ENCODE peak calls at places on chromosomes 4 and X, in five cellular contexts. One of them, this sample, is unnamed.
A peak's percentile ranks its signal among the peaks of the same experiment; 100 is the strongest.

GRCh38 chr4:77235289-77235854 is 78.4 kb downstream of the CCNG2 start:
- DNase-seq in natural killer cell: no peak
- DNase-seq in GM20000: no peak
- DNase-seq in foreskin keratinocyte: no peak
- DNase-seq in omental fat pad: no peak
- DNase-seq in this sample: no peak

GRCh38 chr4:56289934-56290333 is 97.4 kb downstream of the AASDH start:
- DNase-seq in natural killer cell: no peak
- DNase-seq in GM20000: no peak
- DNase-seq in foreskin keratinocyte: peak; percentile 22
- DNase-seq in omental fat pad: no peak
- DNase-seq in this sample: no peak

GRCh38 chr4:76197001-76197743 is 16.5 kb downstream of the SCARB2 start:
- DNase-seq in natural killer cell: no peak
- DNase-seq in GM20000: no peak
- DNase-seq in foreskin keratinocyte: no peak
- DNase-seq in omental fat pad: no peak
- DNase-seq in this sample: no peak

GRCh38 chrX:85114776-85115175 is 111.1 kb downstream of the APOOL start:
- DNase-seq in natural killer cell: no peak
- DNase-seq in GM20000: no peak
- DNase-seq in foreskin keratinocyte: no peak
- DNase-seq in omental fat pad: no peak
- DNase-seq in this sample: no peak

GRCh38 chrX:81201692-81202412 is at the start of the genes HMGN5 and SH3BGRL:
- DNase-seq in natural killer cell: peak; percentile 53
- DNase-seq in GM20000: peak; percentile 36
- DNase-seq in foreskin keratinocyte: peak; percentile 71
- DNase-seq in omental fat pad: no peak
- DNase-seq in this sample: no peak

GRCh38 chr4:38832624-38833528 is 23.7 kb downstream of the TLR6 start:
- DNase-seq in natural killer cell: no peak
- DNase-seq in GM20000: no peak
- DNase-seq in foreskin keratinocyte: no peak
- DNase-seq in omental fat pad: no peak
- DNase-seq in this sample: no peak

GRCh38 chrX:40748977-40749376 is 13.6 kb upstream of the MED14 start:
- DNase-seq in natural killer cell: no peak
- DNase-seq in GM20000: no peak
- DNase-seq in foreskin keratinocyte: no peak
- DNase-seq in omental fat pad: no peak
- DNase-seq in this sample: no peak

GRCh38 chr4:86359944-86360478 is at the start of gene MAPK10:
- DNase-seq in natural killer cell: peak; percentile 25
- DNase-seq in GM20000: peak; percentile 63
- DNase-seq in foreskin keratinocyte: peak; percentile 57
- DNase-seq in omental fat pad: peak; percentile 31
- DNase-seq in this sample: no peak

GRCh38 chr4:38664704-38665401 is 854 bp downstream of the KLF3 start:
- DNase-seq in natural killer cell: no peak
- DNase-seq in GM20000: peak; percentile 59
- DNase-seq in foreskin keratinocyte: no peak
- DNase-seq in omental fat pad: no peak
- DNase-seq in this sample: no peak

GRCh38 chr4:153242848-153243324 is 38.6 kb downstream of the TRIM2 start:
- DNase-seq in natural killer cell: no peak
- DNase-seq in GM20000: no peak
- DNase-seq in foreskin keratinocyte: no peak
- DNase-seq in omental fat pad: no peak
- DNase-seq in this sample: no peak

GRCh38 chr4:128709268-128709667 is 100.2 kb upstream of the JADE1 start:
- DNase-seq in natural killer cell: no peak
- DNase-seq in GM20000: no peak
- DNase-seq in foreskin keratinocyte: no peak
- DNase-seq in omental fat pad: no peak
- DNase-seq in this sample: no peak

GRCh38 chrX:40579880-40580536 is 762 bp upstream of the ATP6AP2 start:
- DNase-seq in natural killer cell: no peak
- DNase-seq in GM20000: no peak
- DNase-seq in foreskin keratinocyte: peak; percentile 1
- DNase-seq in omental fat pad: no peak
- DNase-seq in this sample: no peak

GRCh38 chrX:155966876-155967275 is 30.6 kb upstream of the IL9R start:
- DNase-seq in natural killer cell: no peak
- DNase-seq in GM20000: peak; percentile 40
- DNase-seq in foreskin keratinocyte: no peak
- DNase-seq in omental fat pad: no peak
- DNase-seq in this sample: peak; percentile 11

GRCh38 chrX:12269484-12269883 is 131.2 kb downstream of the FRMPD4 start:
- DNase-seq in natural killer cell: no peak
- DNase-seq in GM20000: no peak
- DNase-seq in foreskin keratinocyte: no peak
- DNase-seq in omental fat pad: no peak
- DNase-seq in this sample: no peak

GRCh38 chrX:121308276-121308805 is 260.9 kb downstream of the GLUD2 start:
- DNase-seq in natural killer cell: no peak
- DNase-seq in GM20000: peak; percentile 28
- DNase-seq in foreskin keratinocyte: peak; percentile 60
- DNase-seq in omental fat pad: no peak
- DNase-seq in this sample: no peak

GRCh38 chr4:8747896-8748575 is 123.6 kb downstream of the HMX1 start:
- DNase-seq in natural killer cell: no peak
- DNase-seq in GM20000: no peak
- DNase-seq in foreskin keratinocyte: no peak
- DNase-seq in omental fat pad: no peak
- DNase-seq in this sample: no peak

GRCh38 chrX:154370300-154370881 is 4.0 kb downstream of the FLNA start:
- DNase-seq in natural killer cell: no peak
- DNase-seq in GM20000: no peak
- DNase-seq in foreskin keratinocyte: no peak
- DNase-seq in omental fat pad: no peak
- DNase-seq in this sample: no peak

GRCh38 chrX:109632906-109633504 is 8.0 kb upstream of the KCNE5 start:
- DNase-seq in natural killer cell: no peak
- DNase-seq in GM20000: peak; percentile 15
- DNase-seq in foreskin keratinocyte: peak; percentile 2
- DNase-seq in omental fat pad: no peak
- DNase-seq in this sample: no peak

GRCh38 chr4:602559-602942 is 22.8 kb upstream of the PDE6B start:
- DNase-seq in natural killer cell: peak; percentile 54
- DNase-seq in GM20000: peak; percentile 72
- DNase-seq in foreskin keratinocyte: peak; percentile 48
- DNase-seq in omental fat pad: no peak
- DNase-seq in this sample: peak; percentile 93

GRCh38 chrX:136823175-136823574 is 42.4 kb upstream of the ARHGEF6 start:
- DNase-seq in natural killer cell: no peak
- DNase-seq in GM20000: no peak
- DNase-seq in foreskin keratinocyte: peak; percentile 46
- DNase-seq in omental fat pad: no peak
- DNase-seq in this sample: no peak

GRCh38 chr4:122762520-122762919 is 30.0 kb downstream of the BBS12 start:
- DNase-seq in natural killer cell: no peak
- DNase-seq in GM20000: no peak
- DNase-seq in foreskin keratinocyte: no peak
- DNase-seq in omental fat pad: no peak
- DNase-seq in this sample: no peak

GRCh38 chr4:15100994-15101695 is 98.9 kb downstream of the CPEB2 start:
- DNase-seq in natural killer cell: no peak
- DNase-seq in GM20000: no peak
- DNase-seq in foreskin keratinocyte: peak; percentile 9
- DNase-seq in omental fat pad: no peak
- DNase-seq in this sample: no peak

GRCh38 chr4:116702949-116703348 is 382.4 kb downstream of the TRAM1L1 start:
- DNase-seq in natural killer cell: no peak
- DNase-seq in GM20000: peak; percentile 13
- DNase-seq in foreskin keratinocyte: peak; percentile 15
- DNase-seq in omental fat pad: no peak
- DNase-seq in this sample: no peak

GRCh38 chr4:173466101-173466500 is 63.9 kb downstream of the HAND2 start:
- DNase-seq in natural killer cell: no peak
- DNase-seq in GM20000: no peak
- DNase-seq in foreskin keratinocyte: no peak
- DNase-seq in omental fat pad: no peak
- DNase-seq in this sample: no peak

GRCh38 chr4:130335417-130336194 is 1239.7 kb downstream of the C4orf33 start:
- DNase-seq in natural killer cell: no peak
- DNase-seq in GM20000: no peak
- DNase-seq in foreskin keratinocyte: no peak
- DNase-seq in omental fat pad: no peak
- DNase-seq in this sample: no peak

GRCh38 chr4:64330143-64330542 is 79.1 kb downstream of the TECRL start:
- DNase-seq in natural killer cell: no peak
- DNase-seq in GM20000: no peak
- DNase-seq in foreskin keratinocyte: no peak
- DNase-seq in omental fat pad: no peak
- DNase-seq in this sample: no peak

GRCh38 chr4:28225689-28226353 is 1365.2 kb downstream of the STIM2 start:
- DNase-seq in natural killer cell: no peak
- DNase-seq in GM20000: no peak
- DNase-seq in foreskin keratinocyte: peak; percentile 31
- DNase-seq in omental fat pad: no peak
- DNase-seq in this sample: no peak

GRCh38 chr4:125704726-125705125 is 390.0 kb downstream of the FAT4 start:
- DNase-seq in natural killer cell: no peak
- DNase-seq in GM20000: no peak
- DNase-seq in foreskin keratinocyte: no peak
- DNase-seq in omental fat pad: no peak
- DNase-seq in this sample: no peak

GRCh38 chr4:13989496-13989895 is 362.0 kb upstream of the BOD1L1 start:
- DNase-seq in natural killer cell: no peak
- DNase-seq in GM20000: no peak
- DNase-seq in foreskin keratinocyte: no peak
- DNase-seq in omental fat pad: no peak
- DNase-seq in this sample: no peak

GRCh38 chr4:95764961-95765360 is 74.9 kb upstream of the PDHA2 start:
- DNase-seq in natural killer cell: no peak
- DNase-seq in GM20000: no peak
- DNase-seq in foreskin keratinocyte: peak; percentile 79
- DNase-seq in omental fat pad: no peak
- DNase-seq in this sample: no peak

GRCh38 chr4:140789752-140790151 is 33.6 kb upstream of the TBC1D9 start:
- DNase-seq in natural killer cell: no peak
- DNase-seq in GM20000: no peak
- DNase-seq in foreskin keratinocyte: peak; percentile 94
- DNase-seq in omental fat pad: no peak
- DNase-seq in this sample: no peak

GRCh38 chr4:3773552-3774001 is 7.4 kb downstream of the ADRA2C start:
- DNase-seq in natural killer cell: no peak
- DNase-seq in GM20000: no peak
- DNase-seq in foreskin keratinocyte: no peak
- DNase-seq in omental fat pad: no peak
- DNase-seq in this sample: no peak

DNA sequence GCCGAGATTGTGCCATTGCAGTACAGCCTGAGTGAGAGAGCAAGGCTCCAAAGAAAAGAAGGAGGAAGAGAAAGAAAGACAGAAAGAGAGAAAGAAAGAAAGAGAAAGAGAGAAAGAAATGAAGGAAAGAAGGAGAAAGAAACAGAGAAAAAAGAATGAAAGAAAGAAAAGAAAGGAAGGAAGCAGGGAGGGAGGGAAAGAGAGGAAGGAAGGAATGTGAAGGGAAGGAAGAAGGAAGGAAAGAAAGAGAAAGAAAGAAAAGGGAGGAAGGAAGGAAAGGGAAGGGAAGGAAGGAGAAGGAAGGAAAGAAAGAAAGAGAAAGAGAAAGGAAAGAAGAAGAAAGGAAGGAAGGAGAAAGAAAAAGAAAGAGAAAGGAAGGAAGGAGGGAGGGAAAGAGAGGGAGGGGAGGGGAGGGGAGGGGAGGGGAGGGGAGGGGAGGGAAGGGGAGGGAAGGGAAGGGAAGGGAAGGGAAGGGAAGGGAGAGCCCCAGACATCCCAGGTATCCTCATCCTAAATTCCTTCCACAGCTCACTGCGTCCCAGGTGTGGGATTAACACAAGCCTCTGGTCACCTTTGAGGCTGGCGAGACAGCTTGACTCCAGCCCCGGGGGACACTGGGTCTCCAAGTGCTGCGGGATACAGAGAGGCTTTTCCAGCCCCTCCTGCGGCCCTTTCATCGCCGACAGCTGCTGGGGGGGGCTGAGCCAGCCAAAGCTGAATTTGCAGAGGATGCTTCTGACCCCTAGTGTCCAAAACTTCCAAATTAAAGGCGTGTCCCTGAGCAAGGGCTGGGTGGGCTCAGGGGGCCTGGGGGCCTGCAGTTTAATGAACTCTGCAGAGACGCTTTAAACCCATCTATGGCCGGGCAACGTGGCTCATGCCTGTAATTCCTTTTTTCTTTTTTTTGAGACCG is 24.2 kb upstream of the CSF2RA start:
- DNase-seq in natural killer cell: no peak
- DNase-seq in GM20000: no peak
- DNase-seq in foreskin keratinocyte: no peak
- DNase-seq in omental fat pad: no peak
- DNase-seq in this sample: no peak
- TF ChIP-seq CTCF in natural killer cell: no peak
- TF ChIP-seq CTCF in GM20000: no peak
- TF ChIP-seq CTCF in foreskin keratinocyte: peak; percentile 17
- TF ChIP-seq CTCF in omental fat pad: no peak
- TF ChIP-seq CTCF in this sample: peak; percentile 27

GRCh38 chr4:22962186-22962786 is 269.5 kb downstream of the GBA3 start:
- DNase-seq in natural killer cell: no peak
- DNase-seq in GM20000: no peak
- DNase-seq in foreskin keratinocyte: peak; percentile 33
- DNase-seq in omental fat pad: no peak
- DNase-seq in this sample: no peak
- TF ChIP-seq CTCF in natural killer cell: no peak
- TF ChIP-seq CTCF in GM20000: no peak
- TF ChIP-seq CTCF in foreskin keratinocyte: peak; percentile 69
- TF ChIP-seq CTCF in omental fat pad: no peak
- TF ChIP-seq CTCF in this sample: peak; percentile 37

GRCh38 chrX:151806967-151807540 is 72.5 kb downstream of the CNGA2 start:
- DNase-seq in natural killer cell: no peak
- DNase-seq in GM20000: no peak
- DNase-seq in foreskin keratinocyte: peak; percentile 76
- DNase-seq in omental fat pad: no peak
- DNase-seq in this sample: no peak

GRCh38 chrX:151796576-151796975 is 62.0 kb downstream of the CNGA2 start:
- DNase-seq in natural killer cell: no peak
- DNase-seq in GM20000: no peak
- DNase-seq in foreskin keratinocyte: peak; percentile 70
- DNase-seq in omental fat pad: no peak
- DNase-seq in this sample: no peak

DNA sequence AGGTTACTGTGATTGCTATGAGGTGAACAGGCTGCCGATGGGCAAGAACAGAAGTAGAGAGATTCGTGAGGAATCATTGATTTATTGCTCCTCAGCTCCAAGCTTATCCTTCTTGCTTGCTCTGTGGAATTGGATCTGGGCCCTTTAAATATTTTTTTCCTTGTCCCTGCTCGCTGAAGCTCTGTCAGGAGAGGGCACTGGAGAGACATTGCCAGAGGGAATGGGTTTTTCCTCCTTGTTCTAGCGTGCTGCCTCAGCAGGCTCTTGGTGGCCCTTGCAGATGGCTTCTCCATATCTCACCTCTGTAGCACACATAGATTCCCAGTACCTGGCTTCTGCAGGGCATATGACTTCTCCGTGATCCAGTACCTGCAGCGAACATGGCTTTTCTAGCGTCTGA is 67.4 kb downstream of the CNGA2 start:
- DNase-seq in natural killer cell: no peak
- DNase-seq in GM20000: no peak
- DNase-seq in foreskin keratinocyte: no peak
- DNase-seq in omental fat pad: no peak
- DNase-seq in this sample: no peak
- TF ChIP-seq CTCF in natural killer cell: no peak
- TF ChIP-seq CTCF in GM20000: no peak
- TF ChIP-seq CTCF in foreskin keratinocyte: peak; percentile 58
- TF ChIP-seq CTCF in omental fat pad: no peak
- TF ChIP-seq CTCF in this sample: peak; percentile 5

GRCh38 chr4:6695660-6696581 is 2.2 kb downstream of the S100P start:
- DNase-seq in natural killer cell: peak; percentile 36
- DNase-seq in GM20000: no peak
- DNase-seq in foreskin keratinocyte: peak; percentile 33
- DNase-seq in omental fat pad: no peak
- DNase-seq in this sample: no peak
- TF ChIP-seq CTCF in natural killer cell: peak; percentile 29
- TF ChIP-seq CTCF in GM20000: no peak
- TF ChIP-seq CTCF in foreskin keratinocyte: peak; percentile 39
- TF ChIP-seq CTCF in omental fat pad: no peak
- TF ChIP-seq CTCF in this sample: no peak